ENCODE peak calls at places on chromosomes 1 and 21, in seven cellular contexts. R, D, A, I, J, V and P are unnamed samples.

GRCh38 chr21:41369105-41369914 is 7.5 kb downstream of the MX2 start:
- DNase-seq in A (peak), R (no peak), I (no peak), V (no peak), J (peak), D (no peak), P (no peak)

GRCh38 chr1:113388621-113389355 is 1.5 kb upstream of the MAGI3 start:
- DNase-seq in A (no peak), I (no peak), R (no peak), J (peak), V (peak), D (peak), P (no peak)

GRCh38 chr1:150889650-150890416 is 2.9 kb downstream of the CTXND2 start:
- DNase-seq in I (no peak), A (no peak), J (peak), V (no peak), D (no peak), R (no peak), P (no peak)

GRCh38 chr1:65457868-65458267 is 37.4 kb downstream of the LEPR start:
- DNase-seq in A (no peak), D (no peak), J (no peak), I (no peak), R (no peak), V (no peak), P (no peak)

GRCh38 chr1:113593550-113594288 is 165.6 kb downstream of the PHTF1 start:
- DNase-seq in V (no peak), J (no peak), A (no peak), D (no peak), I (no peak), R (no peak), P (no peak)

GRCh38 chr1:207424570-207425131 is 29.5 kb upstream of the CR2 start:
- DNase-seq in J (peak), D (no peak), I (no peak), R (no peak), V (peak), A (no peak), P (no peak)

GRCh38 chr1:245197911-245198379 is 43.2 kb downstream of the KIF26B start:
- DNase-seq in V (no peak), R (no peak), J (no peak), D (no peak), A (no peak), I (no peak), P (no peak)

GRCh38 chr21:31364265-31364945 is 20.3 kb upstream of the TIAM1 start:
- DNase-seq in D (no peak), A (no peak), V (no peak), R (no peak), J (no peak), I (no peak), P (no peak)

GRCh38 chr21:26809745-26810144 is 35.5 kb downstream of the ADAMTS1 start:
- DNase-seq in D (no peak), I (no peak), V (no peak), R (no peak), A (no peak), J (no peak), P (no peak)

GRCh38 chr1:8661185-8662110 is 156.0 kb downstream of the RERE start:
- DNase-seq in I (no peak), V (no peak), D (peak), R (no peak), J (peak), A (no peak), P (no peak)

GRCh38 chr1:154502066-154502741 is at the start of the genes SHE and TDRD10:
- DNase-seq in A (no peak), D (no peak), R (peak), J (no peak), I (no peak), V (peak), P (no peak)

GRCh38 chr1:241177665-241178064 is 179.3 kb downstream of the RGS7 start:
- DNase-seq in A (no peak), D (no peak), I (no peak), R (no peak), J (no peak), V (no peak), P (no peak)

GRCh38 chr21:46092026-46092764 is 5.7 kb upstream of the COL6A2 start:
- DNase-seq in A (no peak), D (no peak), J (no peak), R (no peak), I (no peak), V (no peak), P (no peak)

GRCh38 chr1:184648160-184648855 is 106.3 kb downstream of the EDEM3 start:
- DNase-seq in V (no peak), R (no peak), I (no peak), D (no peak), J (peak), A (no peak), P (no peak)

GRCh38 chr1:21124846-21125245 is 51.9 kb downstream of the EIF4G3 start:
- DNase-seq in D (no peak), R (no peak), I (no peak), J (no peak), A (no peak), V (no peak), P (no peak)

GRCh38 chr1:202023033-202023433 is 12.6 kb downstream of the ELF3 start:
- DNase-seq in V (peak), J (no peak), D (peak), R (no peak), I (peak), A (no peak), P (no peak)

GRCh38 chr1:99992760-99993467 is 23.1 kb downstream of the SLC35A3 start:
- DNase-seq in I (no peak), R (no peak), D (no peak), V (no peak), J (peak), A (no peak), P (no peak)

GRCh38 chr1:72283204-72284083 is 1.1 kb upstream of the NEGR1 start:
- DNase-seq in I (peak), A (peak), J (peak), D (peak), R (peak), V (peak), P (no peak)

GRCh38 chr21:44761747-44762208 is 39.8 kb downstream of the UBE2G2 start:
- DNase-seq in V (peak), R (no peak), I (no peak), A (no peak), J (no peak), D (no peak), P (no peak)

GRCh38 chr1:228921473-228921872 is 186.2 kb downstream of the RHOU start:
- DNase-seq in R (peak), V (no peak), D (no peak), A (peak), J (no peak), I (peak), P (peak)

GRCh38 chr1:81155131-81155530 is 645.6 kb upstream of the ADGRL2 start:
- DNase-seq in J (no peak), R (no peak), A (no peak), V (no peak), D (no peak), I (no peak), P (no peak)

GRCh38 chr1:236844499-236845271 is 49.6 kb downstream of the MTR start:
- DNase-seq in R (no peak), A (no peak), I (no peak), D (no peak), V (no peak), J (no peak), P (no peak)

GRCh38 chr1:119735217-119735616 is 23.5 kb downstream of the PHGDH start:
- DNase-seq in V (no peak), J (no peak), R (no peak), D (no peak), A (no peak), I (no peak), P (no peak)

GRCh38 chr1:14521602-14522001 is 76.9 kb upstream of the KAZN start:
- DNase-seq in D (no peak), I (no peak), A (no peak), R (no peak), J (peak), V (no peak), P (no peak)

GRCh38 chr21:37700641-37701202 is 215.5 kb downstream of the KCNJ6 start:
- DNase-seq in D (peak), R (no peak), I (no peak), V (no peak), J (peak), A (peak), P (peak)

GRCh38 chr1:6286266-6286665 is 25.4 kb upstream of the GPR153 start:
- DNase-seq in I (no peak), J (no peak), A (no peak), V (no peak), D (no peak), R (no peak), P (no peak)

GRCh38 chr1:207139616-207140015 is 35.6 kb downstream of the C4BPA start:
- DNase-seq in R (no peak), A (no peak), D (no peak), I (no peak), V (no peak), J (no peak), P (no peak)

GRCh38 chr1:178021955-178022354 is 52.1 kb upstream of the SEC16B start:
- DNase-seq in V (no peak), R (no peak), D (no peak), I (no peak), J (no peak), A (no peak), P (no peak)

GRCh38 chr1:61013189-61013952 is 69.0 kb upstream of the NFIA start:
- DNase-seq in D (no peak), I (no peak), A (no peak), J (no peak), R (no peak), V (no peak), P (no peak)

GRCh38 chr1:28833396-28833795 is 21.4 kb downstream of the OPRD1 start:
- DNase-seq in A (no peak), V (no peak), I (no peak), D (no peak), J (no peak), R (no peak), P (no peak)

GRCh38 chr1:162383516-162383915 is 2.0 kb downstream of the C1orf226 start:
- DNase-seq in V (no peak), D (no peak), R (no peak), I (no peak), A (no peak), J (no peak), P (no peak)
- TF ChIP-seq CTCF in V (no peak), D (no peak), R (no peak), I (no peak), A (no peak), J (no peak), P (no peak)

GRCh38 chr1:66925944-66926343 is 1.2 kb downstream of the MIER1 start:
- DNase-seq in I (no peak), A (peak), J (no peak), R (no peak), D (no peak), V (no peak), P (no peak)

GRCh38 chr1:66929289-66929688 is 4.5 kb downstream of the MIER1 start:
- DNase-seq in V (no peak), D (no peak), I (no peak), A (no peak), R (no peak), J (no peak), P (no peak)

GRCh38 chr1:66927528-66927927 is 2.7 kb downstream of the MIER1 start:
- DNase-seq in R (no peak), D (no peak), V (no peak), I (no peak), J (no peak), A (no peak), P (no peak)

GRCh38 chr1:66925558-66925910 is 744 bp downstream of the MIER1 start:
- DNase-seq in I (no peak), D (no peak), J (no peak), A (no peak), V (no peak), R (no peak), P (no peak)

DNA sequence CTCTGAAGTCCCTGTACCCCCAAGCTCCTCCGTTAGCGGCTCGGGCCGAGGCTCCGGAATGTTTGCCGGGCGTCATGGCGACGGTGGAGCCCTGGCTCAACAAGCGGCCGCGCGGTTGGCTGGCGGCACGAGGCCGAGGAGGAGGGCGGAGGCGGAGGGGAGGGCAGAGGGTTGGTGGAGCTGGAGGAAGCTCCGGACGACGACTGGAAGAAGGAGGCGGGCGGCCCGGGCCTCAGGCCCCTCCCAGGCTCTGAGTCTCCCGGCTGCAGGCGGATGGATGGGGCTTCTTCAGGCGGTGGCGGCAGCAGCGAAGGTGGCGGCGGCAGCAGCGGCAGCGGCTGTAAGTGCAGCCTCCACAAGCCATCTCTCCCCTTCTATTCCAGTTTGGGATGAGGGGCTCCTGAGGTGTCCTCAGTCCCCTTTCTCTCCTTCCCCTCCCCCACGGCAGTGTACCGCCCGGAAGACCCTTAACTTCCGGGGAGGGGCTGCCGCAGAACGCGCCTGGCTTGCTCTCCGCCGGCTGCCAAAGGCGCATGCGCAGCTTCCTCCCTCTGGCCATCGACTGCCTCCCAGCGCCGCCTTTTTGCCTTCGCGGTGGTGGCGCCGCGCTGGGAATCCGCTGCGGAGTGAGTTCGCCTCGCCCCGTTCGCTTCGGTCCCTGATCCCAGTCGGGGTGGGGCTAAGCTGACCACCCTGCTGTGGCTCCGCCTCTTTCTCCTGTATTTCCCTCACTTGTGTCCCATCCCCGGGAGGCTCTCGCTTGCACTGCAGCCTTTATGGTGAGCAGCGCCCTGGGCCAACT is at the start of the genes DNAI4 and MIER1:
- DNase-seq in V (peak), A (peak), I (peak), R (peak), J (peak), D (peak), P (peak)
- TF ChIP-seq CTCF in V (no peak), A (no peak), I (no peak), R (no peak), J (peak), D (peak), P (no peak)

DNA sequence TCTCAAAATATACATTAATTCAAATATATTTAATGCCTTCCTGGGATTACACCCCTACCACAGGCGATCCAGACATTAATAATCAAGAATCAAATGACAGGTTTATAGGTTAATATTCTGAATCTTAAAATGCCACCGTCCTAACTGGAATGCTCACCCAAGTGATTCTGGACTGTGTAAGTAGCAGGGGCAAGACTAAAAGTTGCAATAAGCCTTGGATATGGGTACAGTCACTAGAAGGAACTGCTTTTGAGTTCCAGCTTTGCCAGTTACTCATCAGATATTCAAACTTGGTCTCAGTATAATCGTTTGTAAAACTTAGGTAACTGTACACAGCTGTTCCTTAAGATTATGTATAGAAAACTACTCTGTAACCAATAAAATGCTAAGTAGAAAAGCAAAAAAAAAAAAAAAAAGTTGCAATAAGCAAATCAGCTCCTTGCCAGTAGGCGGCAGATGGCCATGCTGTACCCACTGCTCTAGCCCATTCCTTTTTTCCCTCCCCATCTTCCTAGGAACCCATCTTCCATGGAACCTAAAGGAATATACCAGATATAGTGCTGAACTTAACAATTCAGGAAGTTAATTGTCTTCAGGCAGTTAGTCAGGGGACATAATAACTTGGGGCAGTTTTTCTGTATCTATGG is 10.5 kb downstream of the RO60 start:
- DNase-seq in V (no peak), D (no peak), R (no peak), J (peak), A (no peak), I (no peak), P (no peak)
- TF ChIP-seq CTCF in V (no peak), D (no peak), R (peak), J (peak), A (no peak), I (no peak), P (peak)

DNA sequence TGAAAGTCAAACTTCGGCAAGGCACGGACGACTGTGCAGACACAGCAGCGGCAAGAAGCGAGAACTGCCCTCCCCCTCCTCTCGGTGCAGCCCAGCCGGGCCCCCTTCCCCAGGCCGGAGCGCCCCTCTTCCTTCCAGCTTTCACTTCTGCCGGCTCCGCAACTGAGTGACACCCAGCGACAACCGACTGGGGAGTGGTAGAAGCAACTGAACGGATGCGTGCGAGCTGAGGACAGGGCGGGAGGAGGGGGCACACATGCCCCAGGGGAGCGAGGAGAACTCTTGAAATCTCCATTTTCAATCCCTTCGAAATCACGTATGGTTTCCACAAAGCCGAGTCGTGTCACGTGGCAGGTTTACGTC is 146.6 kb downstream of the PGBD5 start:
- DNase-seq in A (no peak), V (no peak), R (no peak), J (no peak), I (no peak), D (no peak), P (no peak)
- TF ChIP-seq CTCF in A (no peak), V (no peak), R (no peak), J (no peak), I (no peak), D (no peak), P (no peak)

DNA sequence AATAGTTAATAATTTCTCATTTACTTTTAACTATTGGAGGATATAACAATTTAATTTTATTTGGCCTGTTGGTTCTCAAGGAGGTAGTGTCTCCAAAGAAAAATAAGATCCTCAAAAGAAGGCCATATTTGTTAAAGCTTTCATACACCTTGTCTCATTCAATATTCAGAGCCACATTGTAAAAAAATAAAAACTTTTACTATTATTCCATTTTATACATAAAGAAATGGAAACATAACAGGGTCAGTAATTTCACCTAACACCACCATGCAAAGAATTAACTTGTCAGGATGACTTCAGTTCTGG is 40.3 kb upstream of the KCTD3 start:
- DNase-seq in D (no peak), J (no peak), R (no peak), I (no peak), A (no peak), V (no peak), P (no peak)
- TF ChIP-seq CTCF in D (no peak), J (no peak), R (peak), I (no peak), A (no peak), V (no peak), P (no peak)

DNA sequence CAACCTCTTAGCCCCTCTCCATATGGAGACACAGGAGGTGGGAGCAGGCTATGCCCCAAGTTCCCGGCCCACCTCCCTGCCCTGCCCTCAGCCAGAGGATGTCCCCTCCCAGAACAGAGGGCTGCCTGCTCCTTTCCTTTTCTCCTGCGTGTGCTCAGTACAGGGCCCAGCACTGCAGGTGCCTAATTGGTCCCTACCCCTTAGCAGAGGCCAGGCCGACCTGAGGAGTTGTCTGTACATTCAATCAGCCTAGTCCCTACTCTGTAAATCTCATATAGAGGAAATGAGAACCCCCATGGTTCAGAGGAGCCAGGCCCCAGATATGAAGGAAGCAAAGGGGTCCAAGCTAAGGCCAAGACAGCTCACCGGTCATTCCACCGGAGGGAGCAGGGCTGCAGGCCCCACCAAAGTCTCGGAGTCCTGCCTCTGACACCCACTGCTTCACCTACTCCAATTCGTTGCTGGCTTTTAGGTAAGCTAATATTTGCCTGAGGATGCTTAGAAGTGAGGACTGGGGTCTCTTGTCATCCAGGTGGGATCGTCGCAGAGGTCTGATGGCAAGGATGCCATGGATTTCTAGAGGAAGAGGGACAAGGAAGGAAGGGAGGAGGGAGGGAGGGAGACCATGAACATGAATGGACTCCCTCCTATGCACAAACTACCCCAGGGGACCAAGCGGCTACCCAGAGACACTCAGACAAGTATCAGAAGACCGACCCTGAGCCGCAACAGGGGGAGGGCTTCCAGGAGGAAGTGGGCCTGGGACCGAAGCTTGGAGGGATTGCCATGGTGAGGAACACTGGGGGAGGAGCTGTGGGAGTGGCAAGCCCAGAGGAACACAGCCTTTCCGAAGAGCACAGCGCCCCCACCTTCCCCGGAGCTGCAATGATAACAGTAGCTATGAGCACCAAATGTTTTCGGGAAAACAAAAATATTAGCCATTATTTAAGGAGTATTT is 30.4 kb upstream of the FOXO6 start:
- DNase-seq in A (no peak), J (no peak), I (no peak), D (no peak), V (no peak), R (no peak), P (no peak)
- TF ChIP-seq CTCF in A (no peak), J (no peak), I (no peak), D (no peak), V (no peak), R (no peak), P (no peak)

GRCh38 chr1:84506729-84507453 is 510 bp upstream of the GNG5 start:
- DNase-seq in A (no peak), J (peak), I (no peak), D (no peak), V (no peak), R (no peak), P (no peak)
- TF ChIP-seq CTCF in A (no peak), J (no peak), I (no peak), D (no peak), V (no peak), R (no peak), P (peak)